ENCODE peak calls at places on chromosomes 13 and 19, in nine cellular contexts. I is transverse colon, S is SK-N-SH, Y is GM23338, L is endothelial cell of umbilical vein, W is breast epithelium, N is HCT116, M is H1, P is HepG2. F is an unnamed sample.

GRCh38 chr13:44331912-44332840 is 41.4 kb upstream of the SERP2 start:
- DNase-seq in I (peak), W (no peak), M (no peak), S (peak), P (no peak), N (no peak), L (peak), Y (no peak), F (no peak)

GRCh38 chr13:84050551-84050950 is 168.3 kb upstream of the SLITRK1 start:
- DNase-seq in N (no peak), L (no peak), S (no peak), P (no peak), W (no peak), M (no peak), I (no peak), Y (no peak), F (no peak)

GRCh38 chr19:45130888-45131615 is 29.7 kb downstream of the NKPD1 start:
- DNase-seq in N (peak), Y (no peak), M (no peak), L (peak), I (no peak), W (no peak), S (no peak), P (peak), F (no peak)

GRCh38 chr19:14031719-14032480 is at the start of gene IL27RA:
- DNase-seq in N (no peak), I (peak), S (peak), M (peak), Y (peak), P (peak), L (peak), W (peak), F (no peak)

GRCh38 chr13:93982189-93982918 is 497.1 kb downstream of the DCT start:
- DNase-seq in M (no peak), W (no peak), L (no peak), Y (no peak), I (no peak), N (no peak), P (no peak), S (no peak), F (no peak)

GRCh38 chr19:33290956-33291622 is 11.2 kb downstream of the CEBPA start:
- DNase-seq in M (no peak), Y (no peak), P (no peak), L (no peak), I (peak), S (no peak), W (no peak), N (no peak), F (no peak)

GRCh38 chr13:110017379-110017778 is 231.0 kb upstream of the IRS2 start:
- DNase-seq in M (no peak), N (peak), P (no peak), L (no peak), I (no peak), W (peak), S (no peak), Y (peak), F (no peak)

GRCh38 chr19:29326849-29327840 is 114.2 kb upstream of the UQCRFS1 start:
- DNase-seq in M (no peak), W (no peak), Y (peak), L (no peak), S (no peak), I (no peak), P (no peak), N (no peak), F (no peak)

GRCh38 chr13:97249797-97250495 is 27.8 kb downstream of the MBNL2 start:
- DNase-seq in L (no peak), Y (no peak), I (no peak), W (no peak), N (no peak), S (no peak), M (no peak), P (no peak), F (no peak)

GRCh38 chr19:32232449-32232848 is 113.0 kb upstream of the ZNF507 start:
- DNase-seq in M (peak), Y (no peak), I (no peak), W (no peak), N (no peak), S (no peak), P (no peak), L (no peak), F (no peak)

GRCh38 chr19:58054792-58055482 is 4.1 kb upstream of the ZNF135 start:
- DNase-seq in I (peak), Y (peak), L (no peak), P (no peak), W (peak), M (peak), S (no peak), N (no peak), F (no peak)

GRCh38 chr13:44312898-44313551 is 60.6 kb upstream of the SERP2 start:
- DNase-seq in S (no peak), Y (no peak), W (no peak), M (no peak), I (no peak), N (peak), P (peak), L (peak), F (no peak)

GRCh38 chr19:7658219-7658686 is 10.6 kb upstream of the RETN start:
- DNase-seq in M (no peak), W (no peak), Y (peak), L (no peak), I (peak), N (no peak), P (no peak), S (no peak), F (no peak)

GRCh38 chr19:37932985-37933953 is 26.3 kb downstream of the SIPA1L3 start:
- DNase-seq in I (peak), M (no peak), W (no peak), N (no peak), S (peak), P (peak), Y (no peak), L (peak), F (no peak)

GRCh38 chr13:108834193-108834592 is 204.8 kb downstream of the MYO16 start:
- DNase-seq in M (no peak), N (peak), W (no peak), P (no peak), Y (no peak), S (no peak), L (no peak), I (no peak), F (no peak)

GRCh38 chr19:39918183-39918651 is 16.2 kb downstream of the FCGBP start:
- DNase-seq in Y (no peak), L (no peak), S (no peak), P (no peak), W (no peak), I (no peak), M (no peak), N (no peak), F (no peak)

GRCh38 chr13:112596220-112596619 is 8.3 kb upstream of the TUBGCP3 start:
- DNase-seq in M (no peak), I (no peak), L (no peak), W (no peak), N (no peak), S (no peak), Y (no peak), P (no peak), F (no peak)

GRCh38 chr13:75368167-75368566 is 113.8 kb downstream of the TBC1D4 start:
- DNase-seq in S (no peak), I (no peak), L (peak), N (peak), Y (no peak), W (no peak), P (no peak), M (no peak), F (no peak)

GRCh38 chr13:28137556-28137955 is 789 bp upstream of the PAN3 start:
- DNase-seq in I (no peak), L (no peak), N (no peak), M (no peak), W (no peak), S (no peak), Y (no peak), P (no peak), F (no peak)

GRCh38 chr13:50074843-50075242 is 59.6 kb downstream of the KCNRG start:
- DNase-seq in I (no peak), M (no peak), W (no peak), S (no peak), Y (no peak), P (no peak), N (no peak), L (peak), F (no peak)

GRCh38 chr19:35304036-35304435 is 12.1 kb downstream of the MAG start:
- DNase-seq in I (no peak), M (no peak), W (no peak), Y (no peak), L (no peak), S (no peak), N (no peak), P (no peak), F (no peak)

GRCh38 chr19:42081584-42082258 is 5.8 kb downstream of the ZNF574 start:
- DNase-seq in I (no peak), N (no peak), L (peak), P (peak), M (no peak), W (no peak), Y (peak), S (peak), F (no peak)

GRCh38 chr19:15562145-15562544 is 52.9 kb upstream of the CYP4F8 start:
- DNase-seq in P (no peak), W (no peak), M (no peak), N (no peak), Y (no peak), I (no peak), L (no peak), S (no peak), F (no peak)

GRCh38 chr19:47438793-47439220 is 19.5 kb upstream of the MEIS3 start:
- DNase-seq in M (peak), P (no peak), W (no peak), Y (peak), L (no peak), N (no peak), S (no peak), I (no peak), F (no peak)

GRCh38 chr19:39052243-39052746 is 19.9 kb upstream of the FBXO27 start:
- DNase-seq in S (peak), Y (peak), L (peak), W (no peak), N (no peak), I (peak), P (peak), M (peak), F (no peak)

GRCh38 chr13:83796364-83796763 is 85.9 kb downstream of the SLITRK1 start:
- DNase-seq in N (no peak), S (no peak), M (no peak), W (no peak), I (no peak), L (no peak), Y (no peak), P (no peak), F (no peak)

GRCh38 chr19:19747357-19748220 is 14.7 kb upstream of the ZNF14 start:
- DNase-seq in W (no peak), L (no peak), N (no peak), Y (no peak), M (no peak), P (no peak), S (no peak), I (no peak), F (no peak)

GRCh38 chr13:99648905-99649304 is 147.6 kb downstream of the TM9SF2 start:
- DNase-seq in P (no peak), N (no peak), Y (no peak), S (no peak), L (no peak), W (no peak), I (no peak), M (no peak), F (no peak)

GRCh38 chr19:40162104-40162503 is 29.1 kb upstream of the MAP3K10 start:
- DNase-seq in S (no peak), N (no peak), I (no peak), W (no peak), Y (no peak), M (no peak), P (no peak), L (no peak), F (no peak)

GRCh38 chr13:55440465-55441085 is 1700.1 kb upstream of the PRR20A start:
- DNase-seq in M (no peak), N (no peak), I (no peak), P (no peak), W (no peak), S (no peak), L (no peak), Y (peak), F (no peak)

GRCh38 chr13:71718931-71719330 is 148.1 kb downstream of the DACH1 start:
- DNase-seq in L (no peak), P (no peak), N (no peak), Y (no peak), S (no peak), I (no peak), W (no peak), M (no peak), F (no peak)

GRCh38 chr13:48761256-48761655 is 107.5 kb downstream of the CYSLTR2 start:
- DNase-seq in S (no peak), L (no peak), N (no peak), P (no peak), M (no peak), Y (no peak), I (no peak), W (no peak), F (no peak)
- TF ChIP-seq CTCF in S (no peak), L (no peak), N (no peak), P (no peak), M (no peak), Y (no peak), I (no peak), W (no peak), F (no peak)

GRCh38 chr19:18049390-18049789 is 37.3 kb downstream of the IL12RB1 start:
- DNase-seq in M (no peak), S (no peak), N (no peak), Y (no peak), I (peak), W (peak), P (no peak), L (peak), F (peak)
- TF ChIP-seq POLR2AphosphoS5 in M (no peak), S (no peak), N (no peak), Y (no peak), I (no peak), W (no peak), P (no peak), L (no peak), F (no peak)

DNA sequence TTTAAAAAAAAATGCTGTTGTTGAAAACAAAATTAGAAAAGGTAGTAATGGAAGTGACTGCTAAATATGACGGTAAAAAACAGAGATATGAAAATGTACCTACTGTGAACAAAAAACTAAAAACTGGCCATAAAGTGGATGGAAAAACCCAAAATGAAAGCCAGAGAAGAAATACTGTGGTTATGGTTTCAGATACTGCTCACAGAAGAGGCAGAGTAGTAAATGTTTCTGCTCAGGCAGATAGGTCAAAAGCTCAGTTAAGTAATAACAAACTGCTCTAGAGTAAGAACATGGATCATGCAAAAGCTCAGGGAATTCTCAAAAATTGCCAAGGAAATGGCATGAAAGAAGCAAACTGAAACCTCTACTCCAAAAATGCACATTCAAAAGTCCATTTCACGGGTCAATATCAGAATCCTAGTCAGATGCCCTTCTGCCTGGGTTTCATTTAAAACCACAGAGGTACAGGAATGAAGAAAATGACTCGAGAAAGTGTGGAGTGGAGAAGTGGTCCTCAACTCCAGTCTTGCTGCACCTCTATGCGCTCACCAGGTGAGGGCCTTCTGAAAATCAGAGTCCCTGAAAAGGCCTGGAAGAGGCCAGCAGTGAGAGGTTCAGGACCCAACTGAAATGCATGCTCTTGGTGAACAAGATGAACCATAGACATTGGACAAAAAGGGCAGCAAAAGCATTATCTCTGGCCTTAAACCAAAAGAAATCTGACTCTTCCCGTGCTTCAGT is 315.0 kb upstream of the SPRY2 start:
- DNase-seq in N (no peak), S (no peak), I (no peak), P (no peak), L (no peak), Y (peak), W (no peak), M (no peak), F (no peak)
- TF ChIP-seq CTCF in N (no peak), S (no peak), I (no peak), P (no peak), L (no peak), Y (peak), W (no peak), M (no peak), F (no peak)

DNA sequence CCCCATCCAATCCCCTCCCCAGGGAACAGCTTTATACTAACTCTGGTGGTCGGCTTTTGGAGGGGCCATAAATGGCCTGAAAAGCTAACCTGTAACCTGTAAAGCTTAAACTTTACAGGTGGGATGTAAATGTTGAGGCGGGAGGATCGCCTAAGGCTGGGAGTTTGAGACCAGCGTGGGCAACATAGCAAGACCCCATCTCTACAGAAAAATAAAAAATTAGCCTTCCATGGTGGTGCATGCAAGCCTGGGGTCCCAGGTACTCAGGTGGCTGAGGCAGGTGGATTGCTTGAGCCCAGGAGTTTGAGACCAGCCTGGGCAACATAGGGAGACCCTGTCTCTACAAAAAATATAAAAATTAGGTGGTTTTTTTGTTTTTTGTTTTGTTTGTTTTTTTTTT is 18.5 kb downstream of the CARM1 start:
- DNase-seq in I (no peak), W (no peak), M (no peak), P (no peak), L (no peak), S (no peak), Y (no peak), N (no peak), F (no peak)
- TF ChIP-seq POLR2AphosphoS5 in I (no peak), W (no peak), M (no peak), P (no peak), L (no peak), S (no peak), Y (no peak), N (no peak), F (no peak)